ENCODE peak calls at places on chromosomes 11 and 22, in ten cellular contexts. One of them, this sample, is unnamed.

GRCh38 chr22:46055176-46055850 is 78.4 kb upstream of the WNT7B start:
- DNase-seq in cardiac muscle cell: no peak
- DNase-seq in heart left ventricle: peak
- DNase-seq in stomach: peak
- DNase-seq in substantia nigra: no peak
- DNase-seq in heart right ventricle: no peak
- DNase-seq in tibial nerve: no peak
- DNase-seq in MM.1S: no peak
- DNase-seq in H1: no peak
- DNase-seq in vagina: no peak
- DNase-seq in this sample: no peak

GRCh38 chr11:122983438-122984185 is 2.0 kb upstream of the BSX start:
- DNase-seq in cardiac muscle cell: no peak
- DNase-seq in heart left ventricle: no peak
- DNase-seq in stomach: no peak
- DNase-seq in substantia nigra: no peak
- DNase-seq in heart right ventricle: no peak
- DNase-seq in tibial nerve: no peak
- DNase-seq in MM.1S: no peak
- DNase-seq in H1: no peak
- DNase-seq in vagina: no peak
- DNase-seq in this sample: no peak

GRCh38 chr11:567036-567628 is 6.4 kb downstream of the RASSF7 start:
- DNase-seq in cardiac muscle cell: no peak
- DNase-seq in heart left ventricle: no peak
- DNase-seq in stomach: no peak
- DNase-seq in substantia nigra: no peak
- DNase-seq in heart right ventricle: no peak
- DNase-seq in tibial nerve: no peak
- DNase-seq in MM.1S: peak
- DNase-seq in H1: no peak
- DNase-seq in vagina: no peak
- DNase-seq in this sample: no peak

GRCh38 chr22:17266261-17266971 is 47.2 kb upstream of the ADA2 start:
- DNase-seq in cardiac muscle cell: peak
- DNase-seq in heart left ventricle: peak
- DNase-seq in stomach: no peak
- DNase-seq in substantia nigra: no peak
- DNase-seq in heart right ventricle: peak
- DNase-seq in tibial nerve: no peak
- DNase-seq in MM.1S: no peak
- DNase-seq in H1: no peak
- DNase-seq in vagina: no peak
- DNase-seq in this sample: no peak

GRCh38 chr11:31340903-31341572 is 28.5 kb downstream of the DCDC1 start:
- DNase-seq in cardiac muscle cell: peak
- DNase-seq in heart left ventricle: no peak
- DNase-seq in stomach: no peak
- DNase-seq in substantia nigra: no peak
- DNase-seq in heart right ventricle: no peak
- DNase-seq in tibial nerve: no peak
- DNase-seq in MM.1S: no peak
- DNase-seq in H1: peak
- DNase-seq in vagina: no peak
- DNase-seq in this sample: peak

GRCh38 chr11:96319901-96320656 is 22.9 kb downstream of the MAML2 start:
- DNase-seq in cardiac muscle cell: no peak
- DNase-seq in heart left ventricle: no peak
- DNase-seq in stomach: no peak
- DNase-seq in substantia nigra: no peak
- DNase-seq in heart right ventricle: no peak
- DNase-seq in tibial nerve: no peak
- DNase-seq in MM.1S: no peak
- DNase-seq in H1: no peak
- DNase-seq in vagina: no peak
- DNase-seq in this sample: no peak

GRCh38 chr11:118180300-118180703 is 3.9 kb upstream of the SCN2B start:
- DNase-seq in cardiac muscle cell: peak
- DNase-seq in heart left ventricle: peak
- DNase-seq in stomach: no peak
- DNase-seq in substantia nigra: peak
- DNase-seq in heart right ventricle: peak
- DNase-seq in tibial nerve: peak
- DNase-seq in MM.1S: no peak
- DNase-seq in H1: no peak
- DNase-seq in vagina: no peak
- DNase-seq in this sample: no peak

GRCh38 chr22:45475876-45476514 is 26.7 kb upstream of the FBLN1 start:
- DNase-seq in cardiac muscle cell: no peak
- DNase-seq in heart left ventricle: no peak
- DNase-seq in stomach: no peak
- DNase-seq in substantia nigra: no peak
- DNase-seq in heart right ventricle: no peak
- DNase-seq in tibial nerve: no peak
- DNase-seq in MM.1S: no peak
- DNase-seq in H1: no peak
- DNase-seq in vagina: no peak
- DNase-seq in this sample: no peak

GRCh38 chr11:48029686-48030279 is 49.4 kb downstream of the PTPRJ start:
- DNase-seq in cardiac muscle cell: no peak
- DNase-seq in heart left ventricle: no peak
- DNase-seq in stomach: no peak
- DNase-seq in substantia nigra: no peak
- DNase-seq in heart right ventricle: no peak
- DNase-seq in tibial nerve: no peak
- DNase-seq in MM.1S: no peak
- DNase-seq in H1: no peak
- DNase-seq in vagina: no peak
- DNase-seq in this sample: no peak

GRCh38 chr11:62539238-62539925 is 7.2 kb downstream of the AHNAK start:
- DNase-seq in cardiac muscle cell: peak
- DNase-seq in heart left ventricle: peak
- DNase-seq in stomach: peak
- DNase-seq in substantia nigra: peak
- DNase-seq in heart right ventricle: peak
- DNase-seq in tibial nerve: no peak
- DNase-seq in MM.1S: no peak
- DNase-seq in H1: no peak
- DNase-seq in vagina: peak
- DNase-seq in this sample: no peak

GRCh38 chr11:84901986-84902385 is 725.2 kb downstream of the DLG2 start:
- DNase-seq in cardiac muscle cell: no peak
- DNase-seq in heart left ventricle: peak
- DNase-seq in stomach: no peak
- DNase-seq in substantia nigra: no peak
- DNase-seq in heart right ventricle: peak
- DNase-seq in tibial nerve: peak
- DNase-seq in MM.1S: no peak
- DNase-seq in H1: no peak
- DNase-seq in vagina: no peak
- DNase-seq in this sample: no peak

GRCh38 chr22:48740086-48740730 is 1087.5 kb downstream of the BRD1 start:
- DNase-seq in cardiac muscle cell: no peak
- DNase-seq in heart left ventricle: no peak
- DNase-seq in stomach: peak
- DNase-seq in substantia nigra: no peak
- DNase-seq in heart right ventricle: no peak
- DNase-seq in tibial nerve: no peak
- DNase-seq in MM.1S: no peak
- DNase-seq in H1: no peak
- DNase-seq in vagina: no peak
- DNase-seq in this sample: no peak

DNA sequence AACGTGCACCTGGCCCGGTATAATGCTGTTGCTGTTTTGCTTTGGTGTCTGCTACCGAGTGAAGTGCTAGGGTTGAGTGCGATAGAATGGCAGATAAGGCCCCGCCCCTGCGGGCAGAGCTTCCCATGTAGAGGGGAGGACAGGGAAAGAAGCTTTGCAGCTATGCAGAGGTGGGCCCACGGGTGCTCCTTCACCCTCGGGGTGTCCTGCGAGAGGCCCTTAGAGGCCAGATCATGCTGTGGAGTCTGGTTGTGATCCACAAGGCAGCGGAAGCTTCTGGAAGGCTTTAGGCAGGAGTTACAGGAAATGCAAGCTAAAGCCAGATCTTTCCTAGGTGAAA is 3.2 kb downstream of the LRP5 start:
- DNase-seq in cardiac muscle cell: no peak
- DNase-seq in heart left ventricle: no peak
- DNase-seq in stomach: no peak
- DNase-seq in substantia nigra: no peak
- DNase-seq in heart right ventricle: no peak
- DNase-seq in tibial nerve: no peak
- DNase-seq in MM.1S: no peak
- DNase-seq in H1: no peak
- DNase-seq in vagina: no peak
- DNase-seq in this sample: no peak
- H3K27ac ChIP-seq in cardiac muscle cell: peak
- H3K27ac ChIP-seq in heart left ventricle: no peak
- H3K27ac ChIP-seq in stomach: peak
- H3K27ac ChIP-seq in substantia nigra: no peak
- H3K27ac ChIP-seq in heart right ventricle: peak
- H3K27ac ChIP-seq in tibial nerve: peak
- H3K27ac ChIP-seq in MM.1S: no peak
- H3K27ac ChIP-seq in H1: no peak
- H3K27ac ChIP-seq in vagina: peak
- H3K27ac ChIP-seq in this sample: no peak

GRCh38 chr22:21650823-21651520 is 8.9 kb downstream of the SDF2L1 start:
- DNase-seq in cardiac muscle cell: no peak
- DNase-seq in heart left ventricle: no peak
- DNase-seq in stomach: no peak
- DNase-seq in substantia nigra: no peak
- DNase-seq in heart right ventricle: no peak
- DNase-seq in tibial nerve: no peak
- DNase-seq in MM.1S: no peak
- DNase-seq in H1: no peak
- DNase-seq in vagina: no peak
- DNase-seq in this sample: no peak

GRCh38 chr22:21651521-21652009 is 9.5 kb downstream of the SDF2L1 start:
- DNase-seq in cardiac muscle cell: no peak
- DNase-seq in heart left ventricle: no peak
- DNase-seq in stomach: no peak
- DNase-seq in substantia nigra: no peak
- DNase-seq in heart right ventricle: no peak
- DNase-seq in tibial nerve: no peak
- DNase-seq in MM.1S: no peak
- DNase-seq in H1: no peak
- DNase-seq in vagina: no peak
- DNase-seq in this sample: no peak

GRCh38 chr22:21652010-21652546 is 10.0 kb downstream of the SDF2L1 start:
- DNase-seq in cardiac muscle cell: peak
- DNase-seq in heart left ventricle: peak
- DNase-seq in stomach: peak
- DNase-seq in substantia nigra: peak
- DNase-seq in heart right ventricle: peak
- DNase-seq in tibial nerve: peak
- DNase-seq in MM.1S: peak
- DNase-seq in H1: no peak
- DNase-seq in vagina: no peak
- DNase-seq in this sample: no peak

GRCh38 chr22:21650280-21650679 is 8.2 kb downstream of the SDF2L1 start:
- DNase-seq in cardiac muscle cell: no peak
- DNase-seq in heart left ventricle: no peak
- DNase-seq in stomach: no peak
- DNase-seq in substantia nigra: no peak
- DNase-seq in heart right ventricle: no peak
- DNase-seq in tibial nerve: no peak
- DNase-seq in MM.1S: no peak
- DNase-seq in H1: no peak
- DNase-seq in vagina: no peak
- DNase-seq in this sample: no peak

DNA sequence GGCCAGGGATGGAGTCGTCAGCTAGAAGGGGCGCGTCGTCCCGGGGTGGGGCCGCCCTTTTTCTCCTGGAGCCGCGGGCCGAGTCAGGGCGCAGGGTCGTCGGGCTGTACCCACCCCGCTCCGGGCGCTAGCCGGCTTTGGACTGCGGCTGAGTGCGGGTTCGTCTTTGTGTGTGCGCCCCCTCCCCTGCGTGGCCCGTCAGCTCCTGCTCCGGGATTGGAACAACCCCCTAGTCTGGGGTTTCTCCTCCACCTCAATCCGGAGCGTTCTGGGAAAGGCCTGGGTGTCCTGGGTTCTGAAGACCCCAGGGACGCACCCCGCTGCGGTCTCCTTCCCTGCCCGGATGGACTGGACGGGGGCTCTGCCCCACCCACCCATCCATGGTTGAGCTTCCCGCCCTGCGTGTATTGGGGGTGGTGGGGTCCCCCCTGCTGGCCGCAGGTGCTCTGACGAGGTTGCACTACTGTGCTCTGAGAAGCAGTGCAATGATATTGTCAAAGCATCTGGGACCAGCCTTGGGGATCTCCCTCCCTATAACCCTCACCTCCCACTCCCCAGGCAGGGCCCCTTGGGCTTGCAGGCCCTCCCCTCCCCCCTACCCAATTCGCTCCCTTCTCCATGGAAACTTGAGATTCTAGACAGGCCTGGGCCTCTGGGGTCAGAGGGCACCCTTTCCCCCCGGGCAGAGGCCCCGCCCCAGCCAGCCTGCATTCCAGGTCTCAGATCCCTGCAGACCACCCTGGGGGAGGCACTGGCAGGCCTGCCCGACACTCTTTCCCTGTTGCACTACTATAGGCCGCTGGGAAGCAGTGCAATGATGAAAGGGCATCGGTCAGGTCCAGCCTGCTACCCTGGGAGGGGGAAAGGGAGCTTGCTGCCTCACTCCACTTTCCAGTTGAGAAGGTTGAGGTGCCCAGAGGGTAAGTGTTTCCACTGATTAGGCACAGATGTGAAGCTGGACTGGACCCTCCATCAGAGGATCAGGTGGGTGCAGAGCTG is 10.7 kb downstream of the SDF2L1 start:
- DNase-seq in cardiac muscle cell: no peak
- DNase-seq in heart left ventricle: no peak
- DNase-seq in stomach: no peak
- DNase-seq in substantia nigra: no peak
- DNase-seq in heart right ventricle: no peak
- DNase-seq in tibial nerve: no peak
- DNase-seq in MM.1S: no peak
- DNase-seq in H1: no peak
- DNase-seq in vagina: no peak
- DNase-seq in this sample: no peak
- H3K27ac ChIP-seq in cardiac muscle cell: no peak
- H3K27ac ChIP-seq in heart left ventricle: no peak
- H3K27ac ChIP-seq in stomach: peak
- H3K27ac ChIP-seq in substantia nigra: no peak
- H3K27ac ChIP-seq in heart right ventricle: no peak
- H3K27ac ChIP-seq in tibial nerve: no peak
- H3K27ac ChIP-seq in MM.1S: no peak
- H3K27ac ChIP-seq in H1: peak
- H3K27ac ChIP-seq in vagina: no peak
- H3K27ac ChIP-seq in this sample: no peak

GRCh38 chr11:93895106-93895862 is 44.9 kb upstream of the VSTM5 start:
- DNase-seq in cardiac muscle cell: peak
- DNase-seq in heart left ventricle: no peak
- DNase-seq in stomach: no peak
- DNase-seq in substantia nigra: no peak
- DNase-seq in heart right ventricle: peak
- DNase-seq in tibial nerve: peak
- DNase-seq in MM.1S: peak
- DNase-seq in H1: no peak
- DNase-seq in vagina: no peak
- DNase-seq in this sample: peak
- H3K27ac ChIP-seq in cardiac muscle cell: no peak
- H3K27ac ChIP-seq in heart left ventricle: no peak
- H3K27ac ChIP-seq in stomach: no peak
- H3K27ac ChIP-seq in substantia nigra: no peak
- H3K27ac ChIP-seq in heart right ventricle: no peak
- H3K27ac ChIP-seq in tibial nerve: no peak
- H3K27ac ChIP-seq in MM.1S: no peak
- H3K27ac ChIP-seq in H1: no peak
- H3K27ac ChIP-seq in vagina: no peak
- H3K27ac ChIP-seq in this sample: no peak

GRCh38 chr11:46418751-46419150 is 27.2 kb upstream of the CHRM4 start:
- DNase-seq in cardiac muscle cell: no peak
- DNase-seq in heart left ventricle: no peak
- DNase-seq in stomach: no peak
- DNase-seq in substantia nigra: no peak
- DNase-seq in heart right ventricle: no peak
- DNase-seq in tibial nerve: no peak
- DNase-seq in MM.1S: no peak
- DNase-seq in H1: no peak
- DNase-seq in vagina: no peak
- DNase-seq in this sample: no peak
- H3K27ac ChIP-seq in cardiac muscle cell: no peak
- H3K27ac ChIP-seq in heart left ventricle: no peak
- H3K27ac ChIP-seq in stomach: no peak
- H3K27ac ChIP-seq in substantia nigra: no peak
- H3K27ac ChIP-seq in heart right ventricle: no peak
- H3K27ac ChIP-seq in tibial nerve: no peak
- H3K27ac ChIP-seq in MM.1S: no peak
- H3K27ac ChIP-seq in H1: no peak
- H3K27ac ChIP-seq in vagina: no peak
- H3K27ac ChIP-seq in this sample: no peak

This sample was measured in iPS DF 6.9.